ENCODE peak calls at places on chromosomes 1 and 21, in four cellular contexts. D is H1, U is K562, K is GM12878. R is an unnamed sample.

GRCh38 chr1:37653906-37654305 is 19.2 kb upstream of the RSPO1 start:
- DNase-seq in U (no peak), K (no peak), D (no peak), R (peak)

GRCh38 chr1:159054427-159054826 is 22.1 kb downstream of the AIM2 start:
- DNase-seq in K (no peak), D (no peak), U (no peak), R (no peak)

GRCh38 chr1:213783273-213783672 is 204.5 kb upstream of the PROX1 start:
- DNase-seq in K (no peak), U (no peak), D (no peak), R (no peak)

GRCh38 chr1:53586765-53587164 is 127.6 kb downstream of the DMRTB1 start:
- DNase-seq in K (no peak), D (no peak), U (no peak), R (no peak)

GRCh38 chr1:24069817-24070216 is 42.1 kb downstream of the MYOM3 start:
- DNase-seq in D (no peak), K (no peak), U (no peak), R (no peak)

GRCh38 chr1:99749948-99750347 is 16.5 kb downstream of the FRRS1 start:
- DNase-seq in K (peak), U (no peak), D (no peak), R (no peak)

GRCh38 chr21:40253112-40253511 is 385.9 kb downstream of the PCP4 start:
- DNase-seq in D (no peak), K (no peak), U (no peak), R (no peak)

GRCh38 chr1:82391712-82392111 is 591.0 kb downstream of the ADGRL2 start:
- DNase-seq in K (no peak), U (no peak), D (no peak), R (no peak)

GRCh38 chr1:6210606-6211355 is 4.9 kb downstream of the RNF207 start:
- DNase-seq in U (no peak), K (no peak), D (no peak), R (no peak)

GRCh38 chr21:28827422-28827821 is 165.3 kb downstream of the LTN1 start:
- DNase-seq in K (no peak), D (no peak), U (no peak), R (no peak)

DNA sequence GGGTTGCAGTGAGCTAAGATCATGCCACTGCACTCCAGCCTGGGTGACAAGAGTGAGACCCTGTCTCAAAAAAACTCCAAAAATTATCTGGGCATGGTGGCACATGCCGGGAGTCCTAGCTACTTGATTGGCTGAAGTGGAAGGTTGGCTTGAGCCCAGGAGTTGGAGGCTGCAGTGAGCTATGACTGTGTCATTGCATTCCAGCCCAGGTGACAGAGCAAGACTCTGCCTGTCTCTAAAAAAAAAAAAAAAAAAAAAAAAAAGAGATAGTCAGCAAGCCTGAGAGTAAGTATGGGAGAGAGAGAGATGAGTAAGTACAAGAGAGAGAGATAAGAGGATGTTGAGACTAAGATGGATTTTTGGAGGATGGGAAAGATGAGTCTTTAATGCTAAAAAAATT is 180.8 kb upstream of the CACYBP start:
- DNase-seq in U (no peak), D (no peak), K (no peak), R (no peak)
- TF ChIP-seq SIN3A in U (no peak), D (no peak), K (no peak), R (no peak)

GRCh38 chr21:43585924-43586411 is 73.3 kb downstream of the HSF2BP start:
- DNase-seq in D (no peak), U (no peak), K (no peak), R (peak)
- TF ChIP-seq EP300 in D (no peak), U (no peak), K (no peak), R (peak)

GRCh38 chr1:209432443-209432825 is 151.1 kb upstream of the CAMK1G start:
- DNase-seq in U (no peak), D (no peak), K (no peak), R (no peak)
- TF ChIP-seq HDAC6 in U (no peak), D (no peak), K (no peak), R (no peak)

DNA sequence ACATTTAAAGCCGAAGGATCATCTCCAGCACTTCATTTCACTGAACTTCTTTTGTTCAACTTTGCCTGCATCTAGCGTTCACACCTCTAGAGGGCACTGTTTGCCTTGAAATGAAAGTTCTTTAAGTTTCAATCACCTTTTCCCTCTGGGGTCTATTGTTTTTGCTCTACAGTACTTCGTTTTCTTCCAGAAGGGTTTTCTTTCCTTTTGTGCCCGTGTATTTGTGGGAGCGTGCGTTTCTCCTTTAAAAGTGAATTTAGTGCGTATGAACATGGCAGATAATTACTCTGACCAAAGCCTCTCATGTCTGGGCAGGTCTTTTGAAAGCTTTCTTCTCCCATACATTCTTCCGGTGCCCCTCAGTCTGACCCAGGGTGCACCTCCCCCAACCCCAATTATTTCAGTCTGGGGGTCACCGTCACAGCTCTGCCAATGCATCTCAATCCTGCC is 88.3 kb downstream of the NUF2 start:
- DNase-seq in D (peak), U (peak), K (no peak), R (peak)
- TF ChIP-seq SIN3A in D (no peak), U (no peak), K (no peak), R (no peak)

GRCh38 chr1:179081696-179082307 is at the start of gene TOR3A:
- DNase-seq in K (peak), U (peak), D (peak), R (peak)
- TF ChIP-seq EP300 in K (peak), U (no peak), D (no peak), R (no peak)

GRCh38 chr1:26792924-26793323 is 5.2 kb downstream of the PIGV start:
- DNase-seq in D (no peak), U (no peak), K (no peak), R (no peak)
- TF ChIP-seq HDAC6 in D (no peak), U (no peak), K (no peak), R (no peak)

DNA sequence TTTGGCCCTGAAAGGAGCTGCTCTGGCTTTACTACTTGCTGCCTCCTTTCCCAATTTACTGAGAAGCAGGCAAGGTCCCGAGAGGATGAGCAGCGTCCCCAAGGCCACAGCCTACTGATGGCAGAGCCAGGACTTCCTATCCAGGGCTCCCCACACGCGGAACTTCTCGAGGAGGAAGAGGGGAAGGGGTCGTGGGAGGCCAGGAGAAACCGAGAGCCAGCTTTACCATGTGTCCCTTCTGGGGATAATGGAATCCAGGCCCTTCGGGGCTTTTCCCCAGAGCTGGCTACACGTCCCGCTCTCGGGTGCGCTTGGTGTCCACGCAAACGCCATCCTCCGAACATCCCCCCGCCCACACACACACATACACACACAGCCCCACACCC is 4.3 kb upstream of the CCN1 start:
- DNase-seq in K (no peak), U (no peak), D (peak), R (no peak)
- TF ChIP-seq SIN3A in K (no peak), U (no peak), D (no peak), R (no peak)

GRCh38 chr1:119582801-119583200 is 65.3 kb downstream of the ZNF697 start:
- DNase-seq in K (no peak), U (peak), D (peak), R (peak)

GRCh38 chr1:119590377-119590776 is 57.7 kb downstream of the ZNF697 start:
- DNase-seq in D (no peak), K (no peak), U (no peak), R (no peak)

GRCh38 chr1:119587328-119587727 is 60.7 kb downstream of the ZNF697 start:
- DNase-seq in K (no peak), D (no peak), U (no peak), R (peak)
- TF ChIP-seq EP300 in K (no peak), D (no peak), U (no peak), R (no peak)

GRCh38 chr1:157403203-157403602 is 149.1 kb downstream of the FCRL5 start:
- DNase-seq in D (no peak), U (no peak), K (no peak), R (no peak)
- TF ChIP-seq HDAC6 in D (no peak), U (no peak), K (no peak), R (no peak)

R was measured in HepG2.